ENCODE peak calls at places on chromosomes 13 and 19, in eight cellular contexts. M is WERI-Rb-1; F is CD4-positive, CD25-positive, alpha-beta regulatory T cell; G is astrocyte; O is uterus; I is stimulated activated CD8-positive, alpha-beta memory T cell treated with anti-CD3 and anti-CD28 coated beads, Interleukin-4, amount 100 ng/mL, for 1 hour; W is effector memory CD4-positive, alpha-beta T cell; K is GM04503. D is an unnamed sample.

GRCh38 chr13:112849500-112849899 is 119.5 kb upstream of the MCF2L start:
- DNase-seq in M (no peak), F (no peak), G (peak), O (peak), I (no peak), W (no peak), K (no peak), D (no peak)

GRCh38 chr13:71536201-71536600 is 330.8 kb downstream of the DACH1 start:
- DNase-seq in M (no peak), F (no peak), G (no peak), O (no peak), I (no peak), W (no peak), K (no peak), D (no peak)

GRCh38 chr19:589693-590395 is at the start of gene HCN2:
- DNase-seq in M (no peak), F (no peak), G (no peak), O (no peak), I (no peak), W (no peak), K (no peak), D (no peak)

GRCh38 chr19:35451278-35452096 is 3.4 kb downstream of the FFAR2 start:
- DNase-seq in M (no peak), F (no peak), G (no peak), O (no peak), I (no peak), W (no peak), K (no peak), D (no peak)

GRCh38 chr13:95745752-95746151 is 68.8 kb downstream of the DNAJC3 start:
- DNase-seq in M (no peak), F (no peak), G (no peak), O (no peak), I (no peak), W (no peak), K (no peak), D (no peak)

GRCh38 chr13:30648522-30649012 is 30.8 kb downstream of the USPL1 start:
- DNase-seq in M (no peak), F (no peak), G (no peak), O (no peak), I (no peak), W (no peak), K (no peak), D (no peak)

GRCh38 chr19:34436716-34437115 is 8.5 kb downstream of the UBA2 start:
- DNase-seq in M (no peak), F (no peak), G (peak), O (no peak), I (no peak), W (no peak), K (no peak), D (no peak)

GRCh38 chr19:39544201-39544903 is 4.4 kb upstream of the EID2 start:
- DNase-seq in M (no peak), F (no peak), G (no peak), O (no peak), I (no peak), W (no peak), K (no peak), D (no peak)

GRCh38 chr19:49400034-49400433 is 12.0 kb downstream of the KASH5 start:
- DNase-seq in M (no peak), F (no peak), G (no peak), O (no peak), I (no peak), W (no peak), K (no peak), D (no peak)

GRCh38 chr19:49677232-49677881 is at the start of gene PRMT1:
- DNase-seq in M (peak), F (no peak), G (no peak), O (no peak), I (no peak), W (peak), K (no peak), D (peak)

GRCh38 chr19:13079542-13079986 is 23.1 kb downstream of the LYL1 start:
- DNase-seq in M (no peak), F (no peak), G (no peak), O (peak), I (no peak), W (no peak), K (no peak), D (no peak)

GRCh38 chr13:49021953-49022352 is 46.2 kb downstream of the FNDC3A start:
- DNase-seq in M (no peak), F (no peak), G (peak), O (no peak), I (no peak), W (no peak), K (no peak), D (no peak)

GRCh38 chr13:44171151-44171550 is 202.5 kb upstream of the SERP2 start:
- DNase-seq in M (no peak), F (no peak), G (no peak), O (no peak), I (no peak), W (no peak), K (no peak), D (no peak)

GRCh38 chr19:16520074-16520973 is 21.9 kb downstream of the CHERP start:
- DNase-seq in M (no peak), F (no peak), G (no peak), O (no peak), I (no peak), W (no peak), K (no peak), D (no peak)

GRCh38 chr19:11054628-11055027 is 34.6 kb upstream of the LDLR start:
- DNase-seq in M (no peak), F (no peak), G (no peak), O (no peak), I (no peak), W (no peak), K (no peak), D (no peak)

GRCh38 chr13:49539313-49539712 is 43.6 kb downstream of the PHF11 start:
- DNase-seq in M (no peak), F (peak), G (peak), O (peak), I (no peak), W (no peak), K (no peak), D (no peak)

GRCh38 chr19:14440049-14440448 is 6.9 kb downstream of the PKN1 start:
- DNase-seq in M (no peak), F (peak), G (no peak), O (peak), I (no peak), W (peak), K (no peak), D (peak)

D was measured in adrenal gland.